ENCODE peak calls at places on chromosomes 3 and 15, in four cellular contexts. U is HEK293T, J is HepG2, C is WTC11. Y is an unnamed sample.

GRCh38 chr15:99438691-99439523 is 126.9 kb upstream of the MEF2A start:
- DNase-seq in U (no peak), J (no peak), C (no peak), Y (no peak)

GRCh38 chr3:144011251-144011799 is 39.7 kb downstream of the DIPK2A start:
- DNase-seq in U (no peak), J (no peak), C (no peak), Y (no peak)

GRCh38 chr3:81485444-81485865 is 276.0 kb downstream of the GBE1 start:
- DNase-seq in U (no peak), J (no peak), C (no peak), Y (no peak)

GRCh38 chr3:40877651-40878463 is 321.4 kb upstream of the CTNNB1 start:
- DNase-seq in U (no peak), J (peak; percentile 12), C (no peak), Y (no peak)

GRCh38 chr15:75966073-75966472 is 46.2 kb downstream of the NRG4 start:
- DNase-seq in U (no peak), J (no peak), C (no peak), Y (no peak)

GRCh38 chr3:28207000-28207733 is 34.3 kb upstream of the CMC1 start:
- DNase-seq in U (no peak), J (peak; percentile 4), C (no peak), Y (no peak)

GRCh38 chr3:187783098-187783497 is 37.8 kb upstream of the BCL6 start:
- DNase-seq in U (no peak), J (no peak), C (no peak), Y (no peak)

GRCh38 chr3:63364495-63364894 is 86.4 kb downstream of the SYNPR start:
- DNase-seq in U (no peak), J (no peak), C (no peak), Y (no peak)

GRCh38 chr15:99451484-99451883 is 114.3 kb upstream of the MEF2A start:
- DNase-seq in U (no peak), J (no peak), C (no peak), Y (no peak)

GRCh38 chr3:103818800-103819199 is 1384.0 kb downstream of the ZPLD1 start:
- DNase-seq in U (no peak), J (no peak), C (no peak), Y (no peak)

DNA sequence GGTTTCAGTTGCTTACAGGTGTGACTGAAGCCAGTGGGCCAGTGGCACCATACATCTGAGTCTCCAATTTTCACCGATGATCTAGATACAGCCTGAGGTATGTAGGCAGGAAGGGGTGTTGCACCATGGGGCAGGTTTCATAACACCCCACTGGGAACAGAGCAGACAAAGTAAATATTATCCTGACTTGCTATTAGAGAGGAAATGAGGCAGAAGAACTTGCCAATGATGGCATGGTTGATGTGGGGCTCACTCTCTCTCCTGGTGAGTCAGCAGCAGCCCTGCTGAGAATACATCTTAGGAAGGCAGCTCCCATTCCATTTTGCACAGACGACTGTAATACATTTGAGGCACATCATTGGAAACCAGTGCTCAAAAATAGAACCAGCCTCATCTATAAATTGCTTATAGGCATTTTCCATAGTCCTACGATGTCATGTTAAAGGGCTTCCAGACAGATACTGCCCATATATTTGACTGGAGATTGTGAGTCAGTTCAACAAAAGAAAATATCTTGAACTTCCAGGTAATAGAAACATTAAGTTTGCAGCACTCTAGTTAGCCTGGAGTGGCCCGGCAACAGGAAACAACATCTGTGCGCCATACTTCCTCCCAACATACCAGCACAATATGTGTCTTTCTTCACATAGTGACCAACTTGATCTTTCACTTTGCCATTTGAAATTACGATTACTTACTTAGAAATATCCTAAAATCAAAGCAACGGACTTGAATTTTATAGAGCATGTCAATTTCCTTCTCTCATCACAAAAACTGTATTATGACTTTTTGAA is 175.5 kb downstream of the NECTIN3 start:
- DNase-seq in U (no peak), J (peak; percentile 24), C (no peak), Y (no peak)
- TF ChIP-seq ELF4 in U (no peak), J (no peak), C (no peak), Y (no peak)

GRCh38 chr3:16090013-16090412 is 84.5 kb upstream of the GALNT15 start:
- DNase-seq in U (no peak), J (peak; percentile 12), C (no peak), Y (no peak)
- TF ChIP-seq ELF4 in U (no peak), J (no peak), C (no peak), Y (no peak)

DNA sequence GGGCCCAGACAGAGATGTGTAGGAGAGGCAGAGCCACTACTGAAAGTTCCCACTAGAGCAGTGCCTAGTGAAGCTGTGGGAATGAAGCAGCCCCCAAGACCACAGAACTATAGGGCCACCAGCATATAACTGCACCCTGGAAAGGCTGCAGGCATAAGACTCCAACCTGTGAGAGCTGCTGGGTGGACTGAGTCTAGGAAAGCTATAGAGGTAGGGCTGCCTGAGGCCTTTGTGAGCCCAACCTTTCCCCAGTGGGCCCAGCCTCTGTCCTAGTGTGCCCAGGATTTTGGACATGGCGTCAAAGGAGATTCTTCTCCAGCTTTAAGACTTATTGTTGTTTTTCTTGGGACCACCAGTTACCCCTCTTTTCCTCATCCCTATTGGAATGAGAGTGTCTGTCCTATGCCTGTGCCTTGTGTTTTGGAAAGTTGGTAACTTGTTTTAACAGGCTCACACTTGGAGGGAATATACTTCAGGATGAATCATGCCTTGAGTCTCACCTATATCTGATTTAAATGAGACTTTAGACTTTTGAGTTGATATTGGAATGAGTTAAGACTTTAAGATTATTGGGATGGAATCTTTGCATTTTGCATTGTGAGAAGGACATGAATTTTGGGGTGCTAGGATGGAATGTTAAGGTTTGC is 28.1 kb downstream of the SLMAP start:
- DNase-seq in U (no peak), J (no peak), C (no peak), Y (no peak)
- TF ChIP-seq ELF4 in U (no peak), J (no peak), C (no peak), Y (no peak)

DNA sequence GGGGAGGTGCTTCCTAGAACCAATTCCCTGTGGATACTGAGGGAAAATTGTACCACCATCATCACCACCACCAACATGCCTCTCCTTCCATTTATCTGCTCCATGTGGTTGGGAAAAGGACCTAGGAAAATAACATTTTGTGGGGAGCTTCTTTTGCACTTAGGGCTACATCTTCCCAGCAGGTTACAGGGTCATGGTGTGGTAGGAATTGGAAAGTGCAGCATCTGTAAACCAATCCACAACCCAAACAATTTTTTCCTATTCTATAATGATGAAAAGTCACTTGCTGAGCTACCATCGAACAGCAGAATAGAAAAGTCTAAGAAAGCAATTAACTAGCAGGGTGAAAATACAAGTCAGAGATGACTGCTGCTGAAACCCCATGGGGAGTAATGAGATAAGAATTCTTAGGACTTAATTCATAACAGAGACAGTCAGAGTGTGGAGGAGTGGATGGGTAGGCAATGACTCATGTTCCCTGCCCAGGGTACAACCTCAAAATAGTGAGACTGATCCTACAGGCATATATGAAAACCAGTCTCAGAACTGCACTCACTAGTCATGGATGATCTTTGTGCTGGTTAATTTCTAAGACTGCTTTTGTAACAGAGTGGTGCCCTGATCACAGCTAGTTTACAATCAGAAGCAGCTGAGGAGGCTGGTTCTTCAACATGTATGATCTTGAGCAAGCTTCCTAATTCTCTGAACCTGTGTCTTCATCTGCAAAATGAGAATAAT is 38.1 kb upstream of the LEKR1 start:
- DNase-seq in U (peak; percentile 12), J (no peak), C (no peak), Y (peak; percentile 81)
- TF ChIP-seq ELF4 in U (no peak), J (no peak), C (no peak), Y (no peak)

DNA sequence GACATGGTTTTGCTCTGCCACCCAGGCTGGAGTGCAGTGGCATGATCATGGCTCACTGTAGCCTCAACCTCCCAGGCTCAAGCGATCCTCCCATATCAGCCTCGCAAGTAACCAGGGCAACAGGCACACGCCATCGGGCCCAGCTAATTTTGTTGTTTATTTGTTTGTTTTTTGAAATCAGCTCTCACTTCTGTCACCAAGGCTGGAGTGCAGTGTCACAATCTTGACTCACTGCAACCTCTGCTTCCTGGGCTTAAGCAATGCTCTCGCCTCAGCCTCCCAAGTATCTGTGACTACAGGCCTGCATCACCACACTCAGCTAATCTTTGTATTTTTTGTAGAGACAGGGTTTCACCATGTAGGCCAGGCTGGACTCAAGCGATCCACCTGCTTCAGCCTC is 26.3 kb upstream of the PLCH1 start:
- DNase-seq in U (no peak), J (no peak), C (no peak), Y (no peak)
- TF ChIP-seq ELF4 in U (no peak), J (no peak), C (no peak), Y (no peak)

GRCh38 chr15:60721706-60722105 is 242.8 kb upstream of the ICE2 start:
- DNase-seq in U (no peak), J (no peak), C (no peak), Y (no peak)
- TF ChIP-seq ELF4 in U (no peak), J (no peak), C (no peak), Y (no peak)

Y was measured in K562.